ENCODE peak calls at places on chromosome 5, in seven cellular contexts. V is T47D, H is HepG2, A is HCT116, J is GM12878, S is SK-N-SH, M is K562. K is an unnamed sample.

GRCh38 chr5:123670981-123671557 is 159.1 kb downstream of the CSNK1G3 start:
- DNase-seq in V (no peak), H (peak), A (peak), J (no peak), S (peak), M (peak), K (peak)

GRCh38 chr5:169369130-169369529 is 68.2 kb upstream of the SLIT3 start:
- DNase-seq in V (no peak), H (no peak), A (no peak), J (no peak), S (no peak), M (no peak), K (no peak)

GRCh38 chr5:140040358-140040757 is 2.7 kb downstream of the NRG2 start:
- DNase-seq in V (no peak), H (no peak), A (no peak), J (no peak), S (no peak), M (no peak), K (no peak)

GRCh38 chr5:53942724-53943123 is 367.6 kb downstream of the ARL15 start:
- DNase-seq in V (no peak), H (no peak), A (no peak), J (no peak), S (no peak), M (no peak), K (no peak)

GRCh38 chr5:88677943-88678779 is 204.8 kb downstream of the MEF2C start:
- DNase-seq in V (no peak), H (no peak), A (no peak), J (no peak), S (no peak), M (no peak), K (no peak)

GRCh38 chr5:110086658-110087388 is 397.1 kb downstream of the MAN2A1 start:
- DNase-seq in V (no peak), H (no peak), A (no peak), J (no peak), S (no peak), M (no peak), K (no peak)

GRCh38 chr5:54619732-54620582 is 102.4 kb downstream of the SNX18 start:
- DNase-seq in V (no peak), H (no peak), A (no peak), J (no peak), S (no peak), M (no peak), K (no peak)

GRCh38 chr5:20486826-20487225 is 498.8 kb upstream of the CDH18 start:
- DNase-seq in V (no peak), H (no peak), A (no peak), J (no peak), S (no peak), M (no peak), K (no peak)

GRCh38 chr5:14161825-14162556 is 18.8 kb downstream of the TRIO start:
- DNase-seq in V (no peak), H (no peak), A (no peak), J (no peak), S (no peak), M (no peak), K (no peak)

GRCh38 chr5:5304361-5305035 is 118.0 kb upstream of the ICE1 start:
- DNase-seq in V (no peak), H (no peak), A (no peak), J (no peak), S (no peak), M (no peak), K (no peak)

GRCh38 chr5:119343042-119343441 is 12.8 kb upstream of the TNFAIP8 start:
- DNase-seq in V (no peak), H (no peak), A (no peak), J (no peak), S (no peak), M (no peak), K (no peak)

GRCh38 chr5:143398451-143399237 is 4.8 kb downstream of the NR3C1 start:
- DNase-seq in V (no peak), H (peak), A (no peak), J (no peak), S (no peak), M (no peak), K (no peak)

GRCh38 chr5:111069839-111070238 is 1.7 kb upstream of the TSLP start:
- DNase-seq in V (no peak), H (no peak), A (no peak), J (no peak), S (no peak), M (no peak), K (no peak)

GRCh38 chr5:181189363-181189961 is 15.5 kb downstream of the TRIM7 start:
- DNase-seq in V (no peak), H (no peak), A (no peak), J (no peak), S (no peak), M (no peak), K (no peak)

GRCh38 chr5:1156033-1156753 is 44.3 kb upstream of the SLC12A7 start:
- DNase-seq in V (no peak), H (no peak), A (no peak), J (no peak), S (peak), M (no peak), K (no peak)

GRCh38 chr5:9483251-9483650 is 62.6 kb downstream of the SEMA5A start:
- DNase-seq in V (no peak), H (no peak), A (no peak), J (no peak), S (no peak), M (no peak), K (no peak)

GRCh38 chr5:30849801-30850370 is 343.6 kb upstream of the CDH6 start:
- DNase-seq in V (no peak), H (peak), A (no peak), J (no peak), S (no peak), M (no peak), K (no peak)

GRCh38 chr5:91126448-91126847 is 256.7 kb downstream of the ARRDC3 start:
- DNase-seq in V (no peak), H (no peak), A (no peak), J (no peak), S (no peak), M (no peak), K (no peak)

GRCh38 chr5:151093476-151093889 is 12.6 kb upstream of the TNIP1 start:
- DNase-seq in V (no peak), H (no peak), A (no peak), J (no peak), S (no peak), M (no peak), K (no peak)

GRCh38 chr5:93192107-93192506 is 388.9 kb downstream of the NR2F1-AS1 start:
- DNase-seq in V (no peak), H (peak), A (peak), J (no peak), S (no peak), M (no peak), K (no peak)

GRCh38 chr5:61519728-61520277 is 187.7 kb downstream of the ZSWIM6 start:
- DNase-seq in V (no peak), H (no peak), A (no peak), J (no peak), S (no peak), M (no peak), K (no peak)

GRCh38 chr5:172714491-172715420 is 56.2 kb downstream of the DUSP1 start:
- DNase-seq in V (no peak), H (peak), A (peak), J (no peak), S (peak), M (peak), K (peak)

GRCh38 chr5:56145511-56145910 is 87.6 kb downstream of the ANKRD55 start:
- DNase-seq in V (no peak), H (no peak), A (no peak), J (no peak), S (no peak), M (no peak), K (no peak)

GRCh38 chr5:43033845-43034590 is 6.1 kb downstream of the ANXA2R start:
- DNase-seq in V (no peak), H (no peak), A (no peak), J (no peak), S (no peak), M (no peak), K (no peak)

GRCh38 chr5:149317281-149318048 is 27.8 kb upstream of the GRPEL2 start:
- DNase-seq in V (peak), H (peak), A (peak), J (no peak), S (peak), M (peak), K (no peak)

GRCh38 chr5:79590395-79590999 is 21.7 kb upstream of the TENT2 start:
- DNase-seq in V (no peak), H (no peak), A (no peak), J (no peak), S (no peak), M (no peak), K (no peak)

GRCh38 chr5:127056896-127057295 is 16.4 kb downstream of the C5orf63 start:
- DNase-seq in V (no peak), H (no peak), A (no peak), J (no peak), S (no peak), M (no peak), K (no peak)

GRCh38 chr5:172878585-172879433 is 44.8 kb downstream of the ERGIC1 start:
- DNase-seq in V (no peak), H (no peak), A (no peak), J (no peak), S (no peak), M (no peak), K (no peak)

GRCh38 chr5:54021413-54022155 is 288.8 kb downstream of the ARL15 start:
- DNase-seq in V (no peak), H (no peak), A (no peak), J (no peak), S (no peak), M (no peak), K (no peak)

GRCh38 chr5:56415356-56415765 is 182.2 kb upstream of the ANKRD55 start:
- DNase-seq in V (no peak), H (no peak), A (no peak), J (peak), S (no peak), M (peak), K (no peak)

GRCh38 chr5:16065810-16066209 is 113.8 kb downstream of the MARCHF11 start:
- DNase-seq in V (no peak), H (no peak), A (no peak), J (no peak), S (no peak), M (no peak), K (no peak)

GRCh38 chr5:138351056-138351455 is 1.4 kb upstream of the KDM3B start:
- DNase-seq in V (no peak), H (no peak), A (no peak), J (no peak), S (no peak), M (no peak), K (no peak)

GRCh38 chr5:81778642-81779041 is 27.7 kb upstream of the SSBP2 start:
- DNase-seq in V (no peak), H (no peak), A (no peak), J (no peak), S (no peak), M (no peak), K (no peak)

GRCh38 chr5:137921931-137922330 is 32.7 kb downstream of the PKD2L2 start:
- DNase-seq in V (no peak), H (no peak), A (no peak), J (no peak), S (no peak), M (no peak), K (no peak)

GRCh38 chr5:177557041-177557647 is 2.8 kb upstream of the FAM193B start:
- DNase-seq in V (no peak), H (peak), A (no peak), J (no peak), S (no peak), M (peak), K (no peak)

GRCh38 chr5:38673671-38674071 is 117.2 kb upstream of the LIFR start:
- DNase-seq in V (no peak), H (peak), A (peak), J (no peak), S (no peak), M (no peak), K (no peak)

GRCh38 chr5:38667499-38667776 is 111.0 kb upstream of the LIFR start:
- DNase-seq in V (no peak), H (no peak), A (no peak), J (no peak), S (no peak), M (no peak), K (no peak)

GRCh38 chr5:38670066-38670465 is 113.6 kb upstream of the LIFR start:
- DNase-seq in V (no peak), H (no peak), A (no peak), J (no peak), S (no peak), M (no peak), K (no peak)

GRCh38 chr5:38672059-38672791 is 115.8 kb upstream of the LIFR start:
- DNase-seq in V (no peak), H (peak), A (no peak), J (no peak), S (no peak), M (no peak), K (no peak)

GRCh38 chr5:38670878-38671277 is 114.4 kb upstream of the LIFR start:
- DNase-seq in V (no peak), H (no peak), A (no peak), J (no peak), S (no peak), M (no peak), K (no peak)
- TF ChIP-seq JUND in V (no peak), H (no peak), A (no peak), J (no peak), S (no peak), M (no peak), K (no peak)

GRCh38 chr5:87188411-87188810 is 79.3 kb upstream of the RASA1 start:
- DNase-seq in V (no peak), H (no peak), A (no peak), J (no peak), S (no peak), M (no peak), K (no peak)

GRCh38 chr5:87195104-87195581 is 72.5 kb upstream of the RASA1 start:
- DNase-seq in V (no peak), H (no peak), A (no peak), J (peak), S (no peak), M (no peak), K (no peak)

GRCh38 chr5:87190041-87190440 is 77.6 kb upstream of the RASA1 start:
- DNase-seq in V (no peak), H (no peak), A (no peak), J (no peak), S (no peak), M (no peak), K (no peak)

GRCh38 chr5:87190687-87191086 is 77.0 kb upstream of the RASA1 start:
- DNase-seq in V (no peak), H (no peak), A (no peak), J (no peak), S (no peak), M (no peak), K (no peak)

DNA sequence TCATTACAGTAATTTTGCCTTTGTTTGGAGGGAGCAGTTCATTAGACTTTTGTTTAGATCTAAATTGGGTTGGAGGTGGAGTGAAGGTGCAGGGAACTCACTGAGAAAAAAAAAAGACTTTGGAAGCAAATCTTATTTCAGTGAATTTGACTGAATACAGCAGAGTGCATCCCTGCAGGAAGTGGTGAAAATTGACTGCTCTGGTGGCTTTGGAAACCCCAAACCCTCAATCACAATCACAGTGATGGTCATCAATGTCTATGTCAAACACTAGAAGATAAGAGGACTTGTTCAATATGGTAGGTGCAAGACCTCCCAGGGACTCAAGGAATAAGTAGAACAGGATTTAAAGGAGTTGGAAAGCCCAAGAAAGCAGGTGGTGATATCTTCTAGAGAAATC is 76.0 kb upstream of the RASA1 start:
- DNase-seq in V (no peak), H (no peak), A (no peak), J (no peak), S (no peak), M (no peak), K (no peak)
- TF ChIP-seq JUND in V (no peak), H (no peak), A (no peak), J (no peak), S (no peak), M (no peak), K (no peak)

DNA sequence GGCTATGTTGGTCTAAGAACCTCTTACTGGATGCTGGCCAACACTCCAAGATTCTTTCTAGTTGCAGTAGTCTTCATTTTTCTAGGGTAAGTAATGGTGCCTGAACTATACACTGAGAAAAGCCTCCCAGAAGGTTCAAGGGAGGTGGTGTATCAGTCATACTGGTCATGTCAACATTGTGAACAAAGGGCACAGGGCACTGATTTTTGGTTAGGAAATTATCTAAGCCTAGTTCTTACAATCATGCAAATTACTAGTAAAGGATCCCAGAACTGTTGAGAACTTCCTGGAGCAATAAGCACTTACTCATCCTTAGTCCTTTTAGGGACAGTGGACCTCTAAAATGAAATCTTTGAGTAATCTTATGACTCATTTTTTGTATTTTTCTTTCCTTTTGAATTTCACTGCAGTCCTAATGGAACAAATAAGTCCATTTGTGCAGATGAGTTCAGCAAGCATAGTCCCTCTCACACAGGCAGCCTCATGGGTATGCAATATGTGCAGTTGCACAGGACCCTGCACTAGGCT is 21.1 kb upstream of the CDC42SE2 start:
- DNase-seq in V (no peak), H (no peak), A (no peak), J (no peak), S (no peak), M (no peak), K (no peak)
- TF ChIP-seq JUND in V (no peak), H (no peak), A (peak), J (no peak), S (peak), M (no peak), K (no peak)

DNA sequence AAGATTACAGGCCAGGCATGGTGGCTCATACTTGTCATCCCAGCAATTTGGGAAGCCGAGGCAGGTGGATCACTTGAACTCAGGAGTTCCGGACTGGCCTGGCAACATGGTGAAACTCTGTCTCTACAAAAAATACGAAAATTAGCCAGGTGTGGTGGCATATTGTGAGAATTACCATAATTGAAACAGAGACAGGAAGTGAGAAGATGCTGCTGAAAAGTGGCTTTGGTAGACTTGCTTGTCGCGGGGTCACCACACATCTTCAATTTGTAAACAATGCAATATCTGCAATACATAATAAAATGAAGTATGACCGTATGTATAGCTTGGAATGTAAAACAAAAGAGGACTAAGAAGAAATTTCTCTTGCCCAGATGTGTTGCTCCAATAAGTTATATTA is 490.5 kb downstream of the GABRG2 start:
- DNase-seq in V (no peak), H (no peak), A (no peak), J (no peak), S (no peak), M (no peak), K (no peak)
- TF ChIP-seq JUND in V (no peak), H (no peak), A (no peak), J (no peak), S (no peak), M (no peak), K (no peak)

DNA sequence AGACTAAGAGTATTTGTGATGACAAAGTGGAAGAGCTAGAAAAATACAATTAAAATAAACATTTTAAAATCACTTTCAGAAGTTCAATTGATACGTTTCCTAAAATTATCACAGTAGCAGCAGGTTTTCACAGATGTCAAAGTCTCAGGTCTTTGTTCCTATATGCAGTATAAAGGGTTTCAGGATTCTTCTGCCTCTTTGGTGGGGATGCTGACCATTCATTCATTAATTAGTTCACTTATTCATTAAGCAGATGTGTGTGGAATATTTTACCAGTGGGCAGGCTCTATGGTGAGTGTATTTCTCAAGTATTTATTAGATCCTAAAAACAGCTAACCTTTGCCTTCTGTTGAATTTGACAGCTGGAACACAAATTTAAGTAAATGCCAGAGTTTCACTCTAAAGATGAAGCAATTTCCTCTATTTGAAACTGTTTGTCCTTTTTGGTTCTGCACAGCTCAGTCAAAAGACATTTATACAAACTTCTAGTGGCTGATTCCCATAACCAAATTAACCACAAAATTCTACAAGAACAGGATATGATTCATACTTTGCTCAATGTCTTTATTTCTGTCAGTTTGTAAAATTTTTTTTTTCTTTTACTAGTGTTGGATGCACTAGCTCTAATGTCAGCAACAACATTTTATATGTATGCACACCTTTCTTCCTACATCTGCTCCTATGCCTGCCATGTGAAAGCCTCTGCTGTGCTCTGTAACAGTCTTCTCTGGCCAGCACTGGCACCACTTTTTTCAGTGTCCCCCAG is 75.9 kb upstream of the PRR16 start:
- DNase-seq in V (no peak), H (no peak), A (no peak), J (no peak), S (no peak), M (no peak), K (no peak)
- TF ChIP-seq JUND in V (no peak), H (no peak), A (no peak), J (no peak), S (peak), M (no peak), K (no peak)

GRCh38 chr5:173941758-173942401 is 47.1 kb upstream of the C5orf47 start:
- DNase-seq in V (no peak), H (peak), A (no peak), J (no peak), S (no peak), M (no peak), K (no peak)
- TF ChIP-seq JUND in V (no peak), H (peak), A (no peak), J (no peak), S (no peak), M (no peak), K (no peak)

GRCh38 chr5:57692582-57693487 is 210.2 kb upstream of the ACTBL2 start:
- DNase-seq in V (no peak), H (peak), A (peak), J (no peak), S (no peak), M (peak), K (peak)

GRCh38 chr5:57690724-57691123 is 208.1 kb upstream of the ACTBL2 start:
- DNase-seq in V (no peak), H (no peak), A (no peak), J (no peak), S (no peak), M (no peak), K (no peak)

GRCh38 chr5:57695179-57695578 is 212.6 kb upstream of the ACTBL2 start:
- DNase-seq in V (no peak), H (peak), A (no peak), J (no peak), S (no peak), M (no peak), K (no peak)

GRCh38 chr5:57696005-57696755 is 213.6 kb upstream of the ACTBL2 start:
- DNase-seq in V (no peak), H (no peak), A (no peak), J (no peak), S (no peak), M (no peak), K (no peak)

GRCh38 chr5:57693488-57694305 is 211.1 kb upstream of the ACTBL2 start:
- DNase-seq in V (no peak), H (no peak), A (no peak), J (no peak), S (no peak), M (no peak), K (no peak)
- TF ChIP-seq JUND in V (no peak), H (no peak), A (no peak), J (no peak), S (no peak), M (no peak), K (no peak)

GRCh38 chr5:112614986-112615385 is 122.7 kb upstream of the APC start:
- DNase-seq in V (no peak), H (no peak), A (no peak), J (no peak), S (no peak), M (no peak), K (no peak)
- TF ChIP-seq JUND in V (no peak), H (no peak), A (no peak), J (no peak), S (no peak), M (no peak), K (no peak)